ENCODE peak calls at places on chromosomes 2 and 18, in four cellular contexts. One of them, this sample, is unnamed.
A peak's percentile ranks its signal among the peaks of the same experiment; 100 is the strongest.

GRCh38 chr2:220670461-220670979 is 901.6 kb downstream of the EPHA4 start:
- DNase-seq in mesenchymal stem cell: no peak
- DNase-seq in neuronal stem cell: peak; percentile 11
- DNase-seq in H1: no peak
- DNase-seq in this sample: no peak

GRCh38 chr2:242017086-242017485 is 147.6 kb downstream of the RTP5 start:
- DNase-seq in mesenchymal stem cell: no peak
- DNase-seq in neuronal stem cell: no peak
- DNase-seq in H1: no peak
- DNase-seq in this sample: no peak

GRCh38 chr2:218397502-218398436 is 1.9 kb upstream of the CTDSP1 start:
- DNase-seq in mesenchymal stem cell: peak; percentile 91
- DNase-seq in neuronal stem cell: peak; percentile 23
- DNase-seq in H1: peak; percentile 67
- DNase-seq in this sample: peak; percentile 99

GRCh38 chr18:11751305-11752115 is 62.4 kb downstream of the GNAL start:
- DNase-seq in mesenchymal stem cell: no peak
- DNase-seq in neuronal stem cell: no peak
- DNase-seq in H1: peak; percentile 78
- DNase-seq in this sample: no peak

GRCh38 chr18:60022671-60023276 is 123.0 kb downstream of the PMAIP1 start:
- DNase-seq in mesenchymal stem cell: peak; percentile 68
- DNase-seq in neuronal stem cell: no peak
- DNase-seq in H1: no peak
- DNase-seq in this sample: no peak

GRCh38 chr2:42598656-42599267 is 30.3 kb downstream of the MTA3 start:
- DNase-seq in mesenchymal stem cell: no peak
- DNase-seq in neuronal stem cell: no peak
- DNase-seq in H1: no peak
- DNase-seq in this sample: no peak

GRCh38 chr2:215760526-215760925 is 252.8 kb downstream of the MREG start:
- DNase-seq in mesenchymal stem cell: no peak
- DNase-seq in neuronal stem cell: no peak
- DNase-seq in H1: no peak
- DNase-seq in this sample: no peak

GRCh38 chr2:27746325-27746724 is 25.2 kb upstream of the MRPL33 start:
- DNase-seq in mesenchymal stem cell: no peak
- DNase-seq in neuronal stem cell: no peak
- DNase-seq in H1: no peak
- DNase-seq in this sample: no peak

GRCh38 chr2:205041472-205042130 is 496.3 kb downstream of the PARD3B start:
- DNase-seq in mesenchymal stem cell: no peak
- DNase-seq in neuronal stem cell: no peak
- DNase-seq in H1: no peak
- DNase-seq in this sample: no peak

GRCh38 chr18:44324361-44324760 is 356.3 kb upstream of the SETBP1 start:
- DNase-seq in mesenchymal stem cell: no peak
- DNase-seq in neuronal stem cell: no peak
- DNase-seq in H1: no peak
- DNase-seq in this sample: no peak

GRCh38 chr2:39523308-39524044 is 86.4 kb upstream of the MAP4K3 start:
- DNase-seq in mesenchymal stem cell: peak; percentile 80
- DNase-seq in neuronal stem cell: no peak
- DNase-seq in H1: no peak
- DNase-seq in this sample: no peak

GRCh38 chr2:215536476-215536875 is 100.6 kb upstream of the FN1 start:
- DNase-seq in mesenchymal stem cell: peak; percentile 51
- DNase-seq in neuronal stem cell: no peak
- DNase-seq in H1: no peak
- DNase-seq in this sample: peak; percentile 84

GRCh38 chr2:14872779-14873325 is 240.3 kb downstream of the LRATD1 start:
- DNase-seq in mesenchymal stem cell: no peak
- DNase-seq in neuronal stem cell: no peak
- DNase-seq in H1: no peak
- DNase-seq in this sample: no peak

GRCh38 chr18:31513189-31513907 is 15.4 kb downstream of the DSG2 start:
- DNase-seq in mesenchymal stem cell: peak; percentile 90
- DNase-seq in neuronal stem cell: no peak
- DNase-seq in H1: no peak
- DNase-seq in this sample: peak; percentile 96

GRCh38 chr2:183543731-183544130 is 419.5 kb downstream of the NUP35 start:
- DNase-seq in mesenchymal stem cell: no peak
- DNase-seq in neuronal stem cell: no peak
- DNase-seq in H1: no peak
- DNase-seq in this sample: no peak

GRCh38 chr2:230319211-230319862 is 7.7 kb upstream of the SP140L start:
- DNase-seq in mesenchymal stem cell: no peak
- DNase-seq in neuronal stem cell: no peak
- DNase-seq in H1: no peak
- DNase-seq in this sample: no peak

GRCh38 chr18:22459491-22459890 is 41.8 kb upstream of the CTAGE1 start:
- DNase-seq in mesenchymal stem cell: no peak
- DNase-seq in neuronal stem cell: no peak
- DNase-seq in H1: no peak
- DNase-seq in this sample: no peak

GRCh38 chr2:94759211-94759610 is 112.0 kb upstream of the TEKT4 start:
- DNase-seq in mesenchymal stem cell: no peak
- DNase-seq in neuronal stem cell: no peak
- DNase-seq in H1: no peak
- DNase-seq in this sample: peak; percentile 23

GRCh38 chr2:44743473-44743872 is 198.0 kb upstream of the SIX3 start:
- DNase-seq in mesenchymal stem cell: no peak
- DNase-seq in neuronal stem cell: no peak
- DNase-seq in H1: no peak
- DNase-seq in this sample: no peak

GRCh38 chr2:117551858-117552257 is 262.6 kb upstream of the DDX18 start:
- DNase-seq in mesenchymal stem cell: no peak
- DNase-seq in neuronal stem cell: no peak
- DNase-seq in H1: no peak
- DNase-seq in this sample: peak; percentile 69

GRCh38 chr2:207503234-207503633 is 26.5 kb upstream of the CREB1 start:
- DNase-seq in mesenchymal stem cell: peak; percentile 47
- DNase-seq in neuronal stem cell: no peak
- DNase-seq in H1: no peak
- DNase-seq in this sample: peak; percentile 11

GRCh38 chr2:97011977-97012569 is 25.7 kb upstream of the FAM178B start:
- DNase-seq in mesenchymal stem cell: peak; percentile 71
- DNase-seq in neuronal stem cell: peak; percentile 15
- DNase-seq in H1: no peak
- DNase-seq in this sample: peak; percentile 77

GRCh38 chr2:239378918-239379640 is 21.7 kb downstream of the HDAC4 start:
- DNase-seq in mesenchymal stem cell: no peak
- DNase-seq in neuronal stem cell: no peak
- DNase-seq in H1: no peak
- DNase-seq in this sample: no peak

GRCh38 chr2:30226144-30227032 is 4.9 kb upstream of the LBH start:
- DNase-seq in mesenchymal stem cell: no peak
- DNase-seq in neuronal stem cell: no peak
- DNase-seq in H1: no peak
- DNase-seq in this sample: no peak

GRCh38 chr18:37322497-37323035 is 243.0 kb downstream of the CELF4 start:
- DNase-seq in mesenchymal stem cell: peak; percentile 46
- DNase-seq in neuronal stem cell: peak; percentile 60
- DNase-seq in H1: peak; percentile 85
- DNase-seq in this sample: peak; percentile 3

GRCh38 chr2:134493797-134494196 is 225.0 kb downstream of the TMEM163 start:
- DNase-seq in mesenchymal stem cell: no peak
- DNase-seq in neuronal stem cell: no peak
- DNase-seq in H1: no peak
- DNase-seq in this sample: no peak

GRCh38 chr2:65331361-65331760 is 101.0 kb downstream of the SPRED2 start:
- DNase-seq in mesenchymal stem cell: peak; percentile 74
- DNase-seq in neuronal stem cell: no peak
- DNase-seq in H1: no peak
- DNase-seq in this sample: peak; percentile 73

GRCh38 chr2:27353762-27354596 is 2.6 kb downstream of the GTF3C2 start:
- DNase-seq in mesenchymal stem cell: peak; percentile 77
- DNase-seq in neuronal stem cell: no peak
- DNase-seq in H1: no peak
- DNase-seq in this sample: no peak

GRCh38 chr2:214410918-214411554 is at the start of gene VWC2L:
- DNase-seq in mesenchymal stem cell: peak; percentile 83
- DNase-seq in neuronal stem cell: peak; percentile 83
- DNase-seq in H1: peak; percentile 92
- DNase-seq in this sample: peak; percentile 69

GRCh38 chr2:214412679-214413078 is 1.8 kb downstream of the VWC2L start:
- DNase-seq in mesenchymal stem cell: no peak
- DNase-seq in neuronal stem cell: no peak
- DNase-seq in H1: no peak
- DNase-seq in this sample: no peak

GRCh38 chr2:214410128-214410775 is 602 bp upstream of the VWC2L start:
- DNase-seq in mesenchymal stem cell: no peak
- DNase-seq in neuronal stem cell: no peak
- DNase-seq in H1: no peak
- DNase-seq in this sample: no peak
- H3K9ac ChIP-seq in mesenchymal stem cell: no peak overlapping the region
- H3K9ac ChIP-seq in neuronal stem cell: no peak overlapping the region
- H3K9ac ChIP-seq in H1: no peak overlapping the region
- H3K9ac ChIP-seq in this sample: peak overlapping the region; percentile 66

DNA sequence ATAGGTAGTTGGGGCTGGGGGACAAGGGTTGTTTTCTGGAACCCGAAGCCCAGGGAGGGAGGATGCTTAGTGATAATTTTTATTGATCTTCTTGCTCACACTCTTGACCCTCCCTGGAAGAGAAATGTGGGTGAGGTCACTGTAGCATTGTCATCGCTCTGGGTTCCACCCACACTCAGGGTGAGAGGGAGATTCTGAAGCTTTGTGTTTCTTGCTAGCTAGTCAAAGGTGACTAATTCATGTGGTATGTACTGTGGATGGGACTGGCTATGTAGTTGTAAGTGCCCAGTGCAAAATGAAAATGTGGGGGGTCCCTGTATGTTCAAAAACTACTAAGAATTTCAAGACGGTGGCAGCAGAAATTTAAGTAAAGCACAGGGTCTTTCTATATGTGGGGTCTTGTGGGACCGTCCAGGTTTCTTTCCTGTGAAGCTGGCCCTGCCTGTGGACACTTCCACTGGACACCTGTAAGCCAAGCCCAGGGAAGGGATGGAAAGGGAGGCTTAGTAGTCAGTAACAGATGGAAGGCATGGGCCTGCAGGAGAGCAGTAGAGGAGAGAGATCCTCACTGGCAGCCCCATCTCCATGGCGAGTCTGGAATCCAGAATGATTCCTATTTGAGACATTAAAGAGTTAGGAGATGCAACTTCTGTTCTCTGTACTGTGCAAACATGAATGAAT is 35.0 kb downstream of the TSN start:
- DNase-seq in mesenchymal stem cell: peak; percentile 47
- DNase-seq in neuronal stem cell: no peak
- DNase-seq in H1: no peak
- DNase-seq in this sample: no peak
- H2BK12ac ChIP-seq in mesenchymal stem cell: no peak overlapping the region
- H2BK12ac ChIP-seq in neuronal stem cell: no peak overlapping the region
- H2BK12ac ChIP-seq in H1: peak overlapping the region; percentile 29
- H2BK12ac ChIP-seq in this sample: no peak overlapping the region

DNA sequence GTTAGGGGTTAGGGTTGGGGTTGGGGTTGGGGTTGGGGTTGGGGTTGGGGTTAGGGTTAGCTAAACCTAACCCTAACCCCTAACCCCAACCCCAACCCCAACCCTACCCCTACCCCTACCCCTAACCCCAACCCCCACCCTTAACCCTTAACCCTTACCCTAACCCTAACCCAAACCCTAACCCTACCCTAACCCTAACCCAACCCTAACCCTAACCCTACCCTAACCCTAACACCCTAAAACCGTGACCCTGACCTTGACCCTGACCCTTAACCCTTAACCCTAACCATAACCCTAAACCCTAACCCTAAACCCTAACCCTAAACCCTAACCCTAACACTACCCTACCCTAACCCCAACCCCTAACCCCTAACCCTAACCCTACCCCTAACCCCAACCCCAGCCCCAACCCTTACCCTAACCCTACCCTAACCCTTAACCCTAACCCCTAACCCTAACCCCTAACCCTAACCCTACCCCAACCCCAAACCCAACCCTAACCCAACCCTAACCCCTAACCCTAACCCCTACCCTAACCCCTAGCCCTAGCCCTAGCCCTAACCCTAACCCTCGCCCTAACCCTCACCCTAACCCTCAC is 24.1 kb upstream of the RABL2A start:
- DNase-seq in mesenchymal stem cell: no peak
- DNase-seq in neuronal stem cell: no peak
- DNase-seq in H1: no peak
- DNase-seq in this sample: no peak
- H3K4me3 ChIP-seq in mesenchymal stem cell: no peak overlapping the region
- H3K4me3 ChIP-seq in neuronal stem cell: peak overlapping the region; percentile 78
- H3K4me3 ChIP-seq in H1: no peak overlapping the region
- H3K4me3 ChIP-seq in this sample: no peak overlapping the region

DNA sequence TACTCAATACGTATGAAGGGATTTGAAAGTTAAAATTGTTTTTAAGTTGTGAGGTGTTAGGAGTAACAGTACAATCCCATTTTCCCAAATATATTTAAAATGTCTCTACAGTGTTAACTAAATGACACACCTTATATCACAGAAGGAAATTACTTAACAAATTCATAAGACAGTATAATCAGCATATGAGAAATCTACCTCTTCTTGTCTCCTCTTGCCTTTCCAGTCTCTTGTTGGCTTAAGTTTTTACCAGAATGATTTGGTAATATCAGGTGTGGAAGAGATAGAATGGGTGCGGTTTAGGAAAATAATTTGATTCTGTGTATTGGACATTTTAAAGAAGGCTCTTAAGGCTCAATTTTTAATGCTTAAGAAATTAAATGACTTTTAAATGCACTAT is 9.5 kb upstream of the INPP1 start:
- DNase-seq in mesenchymal stem cell: no peak
- DNase-seq in neuronal stem cell: no peak
- DNase-seq in H1: no peak
- DNase-seq in this sample: no peak
- H3K9ac ChIP-seq in mesenchymal stem cell: no peak overlapping the region
- H3K9ac ChIP-seq in neuronal stem cell: no peak overlapping the region
- H3K9ac ChIP-seq in H1: no peak overlapping the region
- H3K9ac ChIP-seq in this sample: no peak overlapping the region

DNA sequence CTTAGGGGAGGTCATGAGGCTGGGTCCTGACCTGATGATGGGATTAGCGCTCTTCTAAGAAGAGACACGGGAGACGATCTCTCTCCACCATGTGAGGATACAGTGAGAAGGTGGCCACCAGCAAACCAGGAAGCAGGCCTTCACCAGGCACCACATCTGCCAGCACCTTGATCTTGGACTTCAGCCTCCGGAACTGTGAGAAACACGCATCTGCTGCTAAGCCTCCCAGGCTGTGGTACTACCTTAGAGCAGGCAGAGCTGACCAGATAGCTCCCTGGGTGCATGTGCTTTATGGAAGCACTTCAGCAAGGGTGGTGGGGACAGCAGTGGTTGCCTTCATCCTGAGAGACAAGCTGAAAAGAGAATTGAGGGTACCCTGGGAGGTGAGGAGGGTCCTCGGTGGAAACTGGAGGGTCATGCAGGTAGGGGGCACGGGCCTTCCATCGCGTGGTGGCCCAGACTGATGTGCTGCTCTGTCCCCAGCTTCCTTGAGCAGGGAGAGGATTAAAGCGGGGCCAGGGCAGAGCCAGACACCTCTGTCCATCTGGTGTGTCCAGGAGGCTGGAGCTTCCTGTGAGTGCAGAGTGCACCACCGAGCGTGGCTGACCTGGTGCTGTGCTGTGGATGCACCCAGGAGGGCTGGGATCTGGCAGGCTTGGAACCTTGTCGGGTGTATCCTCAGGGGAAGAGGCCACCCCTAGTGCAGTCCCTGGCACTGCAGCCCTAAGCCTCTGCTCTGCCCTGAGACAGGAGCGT is 42.9 kb upstream of the HS6ST1 start:
- DNase-seq in mesenchymal stem cell: no peak
- DNase-seq in neuronal stem cell: no peak
- DNase-seq in H1: no peak
- DNase-seq in this sample: no peak
- H2BK12ac ChIP-seq in mesenchymal stem cell: peak overlapping the region; percentile 81
- H2BK12ac ChIP-seq in neuronal stem cell: peak overlapping the region; percentile 80
- H2BK12ac ChIP-seq in H1: peak overlapping the region; percentile 100
- H2BK12ac ChIP-seq in this sample: peak overlapping the region; percentile 86